ENCODE peak calls at places on chromosomes 2 and 18, in eight cellular contexts. One of them, this sample, is unnamed.

GRCh38 chr2:170362313-170362795 is 184.4 kb downstream of the MYO3B start:
- DNase-seq in activated T-cell treated with anti-CD3 and anti-CD28 coated beads for 1 hour: no peak
- DNase-seq in omental fat pad: no peak
- DNase-seq in NCI-H1436: no peak
- DNase-seq in fibroblast of lung: no peak
- DNase-seq in activated T-helper 1 cell treated with Interleukin-2 at 50 U/mL for 16 hours: no peak
- DNase-seq in NCI-H774: no peak
- DNase-seq in PC-3: no peak
- DNase-seq in this sample: no peak

GRCh38 chr2:121599963-121600651 is 49.2 kb downstream of the CLASP1 start:
- DNase-seq in activated T-cell treated with anti-CD3 and anti-CD28 coated beads for 1 hour: no peak
- DNase-seq in omental fat pad: no peak
- DNase-seq in NCI-H1436: no peak
- DNase-seq in fibroblast of lung: no peak
- DNase-seq in activated T-helper 1 cell treated with Interleukin-2 at 50 U/mL for 16 hours: no peak
- DNase-seq in NCI-H774: no peak
- DNase-seq in PC-3: peak
- DNase-seq in this sample: no peak

GRCh38 chr2:189783927-189784867 is at the start of the genes ORMDL1 and PMS1:
- DNase-seq in activated T-cell treated with anti-CD3 and anti-CD28 coated beads for 1 hour: peak
- DNase-seq in omental fat pad: peak
- DNase-seq in NCI-H1436: peak
- DNase-seq in fibroblast of lung: peak
- DNase-seq in activated T-helper 1 cell treated with Interleukin-2 at 50 U/mL for 16 hours: peak
- DNase-seq in NCI-H774: peak
- DNase-seq in PC-3: peak
- DNase-seq in this sample: peak

GRCh38 chr2:20538308-20539132 is 91.6 kb downstream of the RHOB start:
- DNase-seq in activated T-cell treated with anti-CD3 and anti-CD28 coated beads for 1 hour: no peak
- DNase-seq in omental fat pad: no peak
- DNase-seq in NCI-H1436: no peak
- DNase-seq in fibroblast of lung: no peak
- DNase-seq in activated T-helper 1 cell treated with Interleukin-2 at 50 U/mL for 16 hours: no peak
- DNase-seq in NCI-H774: no peak
- DNase-seq in PC-3: no peak
- DNase-seq in this sample: no peak

GRCh38 chr2:174969091-174969734 is 36.0 kb downstream of the CHN1 start:
- DNase-seq in activated T-cell treated with anti-CD3 and anti-CD28 coated beads for 1 hour: no peak
- DNase-seq in omental fat pad: no peak
- DNase-seq in NCI-H1436: no peak
- DNase-seq in fibroblast of lung: no peak
- DNase-seq in activated T-helper 1 cell treated with Interleukin-2 at 50 U/mL for 16 hours: no peak
- DNase-seq in NCI-H774: no peak
- DNase-seq in PC-3: no peak
- DNase-seq in this sample: no peak

GRCh38 chr2:23092831-23093230 is 292.1 kb upstream of the KLHL29 start:
- DNase-seq in activated T-cell treated with anti-CD3 and anti-CD28 coated beads for 1 hour: no peak
- DNase-seq in omental fat pad: no peak
- DNase-seq in NCI-H1436: no peak
- DNase-seq in fibroblast of lung: peak
- DNase-seq in activated T-helper 1 cell treated with Interleukin-2 at 50 U/mL for 16 hours: no peak
- DNase-seq in NCI-H774: no peak
- DNase-seq in PC-3: peak
- DNase-seq in this sample: no peak

GRCh38 chr18:49135871-49136270 is 185.1 kb upstream of the SMAD7 start:
- DNase-seq in activated T-cell treated with anti-CD3 and anti-CD28 coated beads for 1 hour: no peak
- DNase-seq in omental fat pad: no peak
- DNase-seq in NCI-H1436: no peak
- DNase-seq in fibroblast of lung: peak
- DNase-seq in activated T-helper 1 cell treated with Interleukin-2 at 50 U/mL for 16 hours: no peak
- DNase-seq in NCI-H774: peak
- DNase-seq in PC-3: peak
- DNase-seq in this sample: peak

GRCh38 chr2:15729709-15730544 is 138.3 kb downstream of the DDX1 start:
- DNase-seq in activated T-cell treated with anti-CD3 and anti-CD28 coated beads for 1 hour: no peak
- DNase-seq in omental fat pad: no peak
- DNase-seq in NCI-H1436: peak
- DNase-seq in fibroblast of lung: no peak
- DNase-seq in activated T-helper 1 cell treated with Interleukin-2 at 50 U/mL for 16 hours: no peak
- DNase-seq in NCI-H774: no peak
- DNase-seq in PC-3: no peak
- DNase-seq in this sample: peak

GRCh38 chr2:241702155-241702404 is 241 bp downstream of the ING5 start:
- DNase-seq in activated T-cell treated with anti-CD3 and anti-CD28 coated beads for 1 hour: peak
- DNase-seq in omental fat pad: peak
- DNase-seq in NCI-H1436: no peak
- DNase-seq in fibroblast of lung: peak
- DNase-seq in activated T-helper 1 cell treated with Interleukin-2 at 50 U/mL for 16 hours: peak
- DNase-seq in NCI-H774: no peak
- DNase-seq in PC-3: peak
- DNase-seq in this sample: no peak

GRCh38 chr2:159946326-159946992 is 116.0 kb downstream of the PLA2R1 start:
- DNase-seq in activated T-cell treated with anti-CD3 and anti-CD28 coated beads for 1 hour: no peak
- DNase-seq in omental fat pad: no peak
- DNase-seq in NCI-H1436: peak
- DNase-seq in fibroblast of lung: peak
- DNase-seq in activated T-helper 1 cell treated with Interleukin-2 at 50 U/mL for 16 hours: no peak
- DNase-seq in NCI-H774: no peak
- DNase-seq in PC-3: peak
- DNase-seq in this sample: peak

GRCh38 chr2:15031745-15032240 is 399.3 kb downstream of the LRATD1 start:
- DNase-seq in activated T-cell treated with anti-CD3 and anti-CD28 coated beads for 1 hour: no peak
- DNase-seq in omental fat pad: no peak
- DNase-seq in NCI-H1436: no peak
- DNase-seq in fibroblast of lung: no peak
- DNase-seq in activated T-helper 1 cell treated with Interleukin-2 at 50 U/mL for 16 hours: no peak
- DNase-seq in NCI-H774: no peak
- DNase-seq in PC-3: peak
- DNase-seq in this sample: no peak

GRCh38 chr2:135662088-135662487 is 79.6 kb upstream of the UBXN4 start:
- DNase-seq in activated T-cell treated with anti-CD3 and anti-CD28 coated beads for 1 hour: no peak
- DNase-seq in omental fat pad: no peak
- DNase-seq in NCI-H1436: no peak
- DNase-seq in fibroblast of lung: no peak
- DNase-seq in activated T-helper 1 cell treated with Interleukin-2 at 50 U/mL for 16 hours: no peak
- DNase-seq in NCI-H774: no peak
- DNase-seq in PC-3: no peak
- DNase-seq in this sample: no peak

GRCh38 chr2:162065767-162066166 is 8.2 kb downstream of the DPP4 start:
- DNase-seq in activated T-cell treated with anti-CD3 and anti-CD28 coated beads for 1 hour: no peak
- DNase-seq in omental fat pad: no peak
- DNase-seq in NCI-H1436: no peak
- DNase-seq in fibroblast of lung: no peak
- DNase-seq in activated T-helper 1 cell treated with Interleukin-2 at 50 U/mL for 16 hours: no peak
- DNase-seq in NCI-H774: peak
- DNase-seq in PC-3: no peak
- DNase-seq in this sample: peak

GRCh38 chr2:196263181-196263747 is 91.9 kb upstream of the STK17B start:
- DNase-seq in activated T-cell treated with anti-CD3 and anti-CD28 coated beads for 1 hour: no peak
- DNase-seq in omental fat pad: no peak
- DNase-seq in NCI-H1436: no peak
- DNase-seq in fibroblast of lung: peak
- DNase-seq in activated T-helper 1 cell treated with Interleukin-2 at 50 U/mL for 16 hours: no peak
- DNase-seq in NCI-H774: no peak
- DNase-seq in PC-3: peak
- DNase-seq in this sample: no peak

GRCh38 chr2:238868616-238869292 is 20.9 kb downstream of the TWIST2 start:
- DNase-seq in activated T-cell treated with anti-CD3 and anti-CD28 coated beads for 1 hour: no peak
- DNase-seq in omental fat pad: no peak
- DNase-seq in NCI-H1436: no peak
- DNase-seq in fibroblast of lung: peak
- DNase-seq in activated T-helper 1 cell treated with Interleukin-2 at 50 U/mL for 16 hours: no peak
- DNase-seq in NCI-H774: no peak
- DNase-seq in PC-3: no peak
- DNase-seq in this sample: no peak

GRCh38 chr18:47953471-47953931 is 23.0 kb upstream of the SMAD2 start:
- DNase-seq in activated T-cell treated with anti-CD3 and anti-CD28 coated beads for 1 hour: no peak
- DNase-seq in omental fat pad: no peak
- DNase-seq in NCI-H1436: no peak
- DNase-seq in fibroblast of lung: no peak
- DNase-seq in activated T-helper 1 cell treated with Interleukin-2 at 50 U/mL for 16 hours: no peak
- DNase-seq in NCI-H774: no peak
- DNase-seq in PC-3: peak
- DNase-seq in this sample: no peak

GRCh38 chr2:239465017-239466001 is 64.5 kb upstream of the HDAC4 start:
- DNase-seq in activated T-cell treated with anti-CD3 and anti-CD28 coated beads for 1 hour: no peak
- DNase-seq in omental fat pad: peak
- DNase-seq in NCI-H1436: peak
- DNase-seq in fibroblast of lung: peak
- DNase-seq in activated T-helper 1 cell treated with Interleukin-2 at 50 U/mL for 16 hours: no peak
- DNase-seq in NCI-H774: peak
- DNase-seq in PC-3: peak
- DNase-seq in this sample: no peak

GRCh38 chr2:199228887-199229819 is 228.6 kb downstream of the SATB2 start:
- DNase-seq in activated T-cell treated with anti-CD3 and anti-CD28 coated beads for 1 hour: no peak
- DNase-seq in omental fat pad: no peak
- DNase-seq in NCI-H1436: no peak
- DNase-seq in fibroblast of lung: peak
- DNase-seq in activated T-helper 1 cell treated with Interleukin-2 at 50 U/mL for 16 hours: no peak
- DNase-seq in NCI-H774: no peak
- DNase-seq in PC-3: peak
- DNase-seq in this sample: no peak

GRCh38 chr2:147473075-147473474 is 371.8 kb upstream of the ACVR2A start:
- DNase-seq in activated T-cell treated with anti-CD3 and anti-CD28 coated beads for 1 hour: no peak
- DNase-seq in omental fat pad: no peak
- DNase-seq in NCI-H1436: no peak
- DNase-seq in fibroblast of lung: no peak
- DNase-seq in activated T-helper 1 cell treated with Interleukin-2 at 50 U/mL for 16 hours: no peak
- DNase-seq in NCI-H774: no peak
- DNase-seq in PC-3: no peak
- DNase-seq in this sample: no peak

GRCh38 chr2:187982668-187983067 is 309.0 kb upstream of the GULP1 start:
- DNase-seq in activated T-cell treated with anti-CD3 and anti-CD28 coated beads for 1 hour: no peak
- DNase-seq in omental fat pad: no peak
- DNase-seq in NCI-H1436: no peak
- DNase-seq in fibroblast of lung: peak
- DNase-seq in activated T-helper 1 cell treated with Interleukin-2 at 50 U/mL for 16 hours: no peak
- DNase-seq in NCI-H774: no peak
- DNase-seq in PC-3: peak
- DNase-seq in this sample: no peak

GRCh38 chr2:181120625-181121024 is 140.2 kb downstream of the UBE2E3 start:
- DNase-seq in activated T-cell treated with anti-CD3 and anti-CD28 coated beads for 1 hour: no peak
- DNase-seq in omental fat pad: no peak
- DNase-seq in NCI-H1436: no peak
- DNase-seq in fibroblast of lung: no peak
- DNase-seq in activated T-helper 1 cell treated with Interleukin-2 at 50 U/mL for 16 hours: no peak
- DNase-seq in NCI-H774: no peak
- DNase-seq in PC-3: peak
- DNase-seq in this sample: no peak

GRCh38 chr18:2905802-2906521 is 59.2 kb downstream of the EMILIN2 start:
- DNase-seq in activated T-cell treated with anti-CD3 and anti-CD28 coated beads for 1 hour: peak
- DNase-seq in omental fat pad: no peak
- DNase-seq in NCI-H1436: peak
- DNase-seq in fibroblast of lung: peak
- DNase-seq in activated T-helper 1 cell treated with Interleukin-2 at 50 U/mL for 16 hours: peak
- DNase-seq in NCI-H774: peak
- DNase-seq in PC-3: peak
- DNase-seq in this sample: peak

GRCh38 chr2:122660786-122661634 is 905.6 kb downstream of the TSN start:
- DNase-seq in activated T-cell treated with anti-CD3 and anti-CD28 coated beads for 1 hour: no peak
- DNase-seq in omental fat pad: no peak
- DNase-seq in NCI-H1436: peak
- DNase-seq in fibroblast of lung: no peak
- DNase-seq in activated T-helper 1 cell treated with Interleukin-2 at 50 U/mL for 16 hours: no peak
- DNase-seq in NCI-H774: peak
- DNase-seq in PC-3: no peak
- DNase-seq in this sample: no peak

GRCh38 chr2:109178974-109179373 is 50.0 kb downstream of the SH3RF3 start:
- DNase-seq in activated T-cell treated with anti-CD3 and anti-CD28 coated beads for 1 hour: no peak
- DNase-seq in omental fat pad: no peak
- DNase-seq in NCI-H1436: no peak
- DNase-seq in fibroblast of lung: no peak
- DNase-seq in activated T-helper 1 cell treated with Interleukin-2 at 50 U/mL for 16 hours: no peak
- DNase-seq in NCI-H774: no peak
- DNase-seq in PC-3: no peak
- DNase-seq in this sample: no peak

GRCh38 chr18:46621871-46622270 is 35.1 kb downstream of the LOXHD1 start:
- DNase-seq in activated T-cell treated with anti-CD3 and anti-CD28 coated beads for 1 hour: no peak
- DNase-seq in omental fat pad: no peak
- DNase-seq in NCI-H1436: no peak
- DNase-seq in fibroblast of lung: no peak
- DNase-seq in activated T-helper 1 cell treated with Interleukin-2 at 50 U/mL for 16 hours: no peak
- DNase-seq in NCI-H774: no peak
- DNase-seq in PC-3: no peak
- DNase-seq in this sample: no peak

GRCh38 chr18:78876868-78877267 is 102.8 kb upstream of the SALL3 start:
- DNase-seq in activated T-cell treated with anti-CD3 and anti-CD28 coated beads for 1 hour: no peak
- DNase-seq in omental fat pad: no peak
- DNase-seq in NCI-H1436: no peak
- DNase-seq in fibroblast of lung: no peak
- DNase-seq in activated T-helper 1 cell treated with Interleukin-2 at 50 U/mL for 16 hours: no peak
- DNase-seq in NCI-H774: no peak
- DNase-seq in PC-3: no peak
- DNase-seq in this sample: no peak

GRCh38 chr2:152251811-152252210 is 76.2 kb upstream of the STAM2 start:
- DNase-seq in activated T-cell treated with anti-CD3 and anti-CD28 coated beads for 1 hour: no peak
- DNase-seq in omental fat pad: no peak
- DNase-seq in NCI-H1436: no peak
- DNase-seq in fibroblast of lung: no peak
- DNase-seq in activated T-helper 1 cell treated with Interleukin-2 at 50 U/mL for 16 hours: no peak
- DNase-seq in NCI-H774: no peak
- DNase-seq in PC-3: no peak
- DNase-seq in this sample: no peak

GRCh38 chr18:13375302-13376255 is 157.0 kb downstream of the LDLRAD4 start:
- DNase-seq in activated T-cell treated with anti-CD3 and anti-CD28 coated beads for 1 hour: peak
- DNase-seq in omental fat pad: peak
- DNase-seq in NCI-H1436: no peak
- DNase-seq in fibroblast of lung: peak
- DNase-seq in activated T-helper 1 cell treated with Interleukin-2 at 50 U/mL for 16 hours: peak
- DNase-seq in NCI-H774: no peak
- DNase-seq in PC-3: peak
- DNase-seq in this sample: peak

GRCh38 chr2:52502476-52502860 is 1265.1 kb upstream of the CHAC2 start:
- DNase-seq in activated T-cell treated with anti-CD3 and anti-CD28 coated beads for 1 hour: no peak
- DNase-seq in omental fat pad: no peak
- DNase-seq in NCI-H1436: no peak
- DNase-seq in fibroblast of lung: no peak
- DNase-seq in activated T-helper 1 cell treated with Interleukin-2 at 50 U/mL for 16 hours: no peak
- DNase-seq in NCI-H774: no peak
- DNase-seq in PC-3: no peak
- DNase-seq in this sample: no peak

GRCh38 chr2:54952978-54953456 is 97.2 kb downstream of the RTN4 start:
- DNase-seq in activated T-cell treated with anti-CD3 and anti-CD28 coated beads for 1 hour: no peak
- DNase-seq in omental fat pad: no peak
- DNase-seq in NCI-H1436: no peak
- DNase-seq in fibroblast of lung: peak
- DNase-seq in activated T-helper 1 cell treated with Interleukin-2 at 50 U/mL for 16 hours: no peak
- DNase-seq in NCI-H774: no peak
- DNase-seq in PC-3: peak
- DNase-seq in this sample: no peak

GRCh38 chr2:234290671-234291070 is 206.2 kb downstream of the ARL4C start:
- DNase-seq in activated T-cell treated with anti-CD3 and anti-CD28 coated beads for 1 hour: peak
- DNase-seq in omental fat pad: no peak
- DNase-seq in NCI-H1436: no peak
- DNase-seq in fibroblast of lung: no peak
- DNase-seq in activated T-helper 1 cell treated with Interleukin-2 at 50 U/mL for 16 hours: peak
- DNase-seq in NCI-H774: no peak
- DNase-seq in PC-3: no peak
- DNase-seq in this sample: no peak

GRCh38 chr2:172226244-172227061 is 123.8 kb upstream of the DLX2 start:
- DNase-seq in activated T-cell treated with anti-CD3 and anti-CD28 coated beads for 1 hour: no peak
- DNase-seq in omental fat pad: no peak
- DNase-seq in NCI-H1436: no peak
- DNase-seq in fibroblast of lung: no peak
- DNase-seq in activated T-helper 1 cell treated with Interleukin-2 at 50 U/mL for 16 hours: no peak
- DNase-seq in NCI-H774: peak
- DNase-seq in PC-3: peak
- DNase-seq in this sample: no peak

This sample was measured in NCI-H748 treated with DMSO at 0.1 percent for 48 hours.